ENCODE peak calls at places on chromosome 17, in ten cellular contexts. O is T-helper 9 cell; F is AG09319; B is GM19239; N is activated CD8-positive, alpha-beta T cell treated with anti-CD3 and anti-CD28 coated beads for 36 hours; K is NCI-H1930; Z is CD8-positive, alpha-beta memory T cell; Y is IMR-90; R is activated naive CD4-positive, alpha-beta T cell treated with anti-CD3 and anti-CD28 coated beads for 36 hours; H is stimulated activated CD4-positive, alpha-beta T cell treated with anti-CD3 and anti-CD28 coated beads, Interleukin-1b, Interleukin-23, amount 100 ng/mL, for 1 hour. V is an unnamed sample.
A peak's percentile ranks its signal among the peaks of the same experiment; 100 is the strongest.

GRCh38 chr17:72514888-72515287 is 394.1 kb downstream of the SOX9 start:
- DNase-seq in B (no peak), Z (no peak), R (no peak), N (no peak), K (no peak), H (no peak), F (no peak), Y (peak; percentile 86), O (no peak), V (no peak)

GRCh38 chr17:30414486-30414885 is 35.8 kb downstream of the CPD start:
- DNase-seq in H (no peak), Z (no peak), R (no peak), Y (peak; percentile 19), K (no peak), B (no peak), F (no peak), O (no peak), N (no peak), V (peak; percentile 3)

GRCh38 chr17:68437979-68438877 is 19.1 kb downstream of the WIPI1 start:
- DNase-seq in Y (peak; percentile 47), O (peak; percentile 25), N (peak; percentile 71), K (no peak), H (no peak), F (no peak), B (peak; percentile 47), Z (peak; percentile 47), R (peak; percentile 63), V (no peak)

GRCh38 chr17:52751051-52751450 is 592.5 kb upstream of the CA10 start:
- DNase-seq in B (no peak), K (no peak), F (no peak), Z (no peak), H (no peak), Y (no peak), N (no peak), O (no peak), R (no peak), V (no peak)

GRCh38 chr17:75783803-75784472 is 668 bp upstream of the UNK start:
- DNase-seq in Y (no peak), H (no peak), Z (no peak), O (peak; percentile 14), N (peak; percentile 36), F (no peak), K (peak; percentile 70), B (no peak), R (peak; percentile 43), V (no peak)

GRCh38 chr17:57579245-57579644 is 165.9 kb downstream of the CCDC182 start:
- DNase-seq in B (no peak), F (no peak), R (no peak), O (no peak), Y (no peak), Z (no peak), N (no peak), H (no peak), K (no peak), V (no peak)

GRCh38 chr17:78541488-78542237 is 35.5 kb downstream of the DNAH17 start:
- DNase-seq in Y (no peak), K (no peak), B (no peak), R (peak; percentile 36), F (no peak), Z (no peak), O (no peak), H (no peak), N (peak; percentile 17), V (no peak)

GRCh38 chr17:66142428-66142827 is 49.5 kb downstream of the CEP112 start:
- DNase-seq in N (no peak), Z (no peak), B (no peak), K (no peak), F (no peak), O (no peak), Y (no peak), H (no peak), R (no peak), V (no peak)

GRCh38 chr17:81960130-81960958 is 643 bp downstream of the NOTUM start:
- DNase-seq in O (no peak), Z (no peak), B (no peak), F (no peak), R (no peak), Y (no peak), K (no peak), H (no peak), N (no peak), V (no peak)

GRCh38 chr17:39576187-39576586 is 31.5 kb downstream of the NEUROD2 start:
- DNase-seq in Y (no peak), N (peak; percentile 14), O (no peak), Z (no peak), F (no peak), B (no peak), H (no peak), R (no peak), K (no peak), V (peak; percentile 5)

GRCh38 chr17:56451629-56452028 is 141.9 kb upstream of the NOG start:
- DNase-seq in N (no peak), K (no peak), F (no peak), Y (peak; percentile 25), H (no peak), O (no peak), B (no peak), R (no peak), Z (no peak), V (peak; percentile 7)

GRCh38 chr17:28426081-28426519 is 20.1 kb upstream of the SLC46A1 start:
- DNase-seq in Y (no peak), Z (no peak), F (no peak), B (no peak), K (no peak), H (no peak), R (no peak), O (no peak), N (no peak), V (no peak)

GRCh38 chr17:879546-879945 is 97.4 kb downstream of the MRM3 start:
- DNase-seq in K (no peak), R (peak; percentile 76), Y (peak; percentile 48), F (no peak), Z (peak; percentile 49), N (peak; percentile 79), B (peak; percentile 55), O (peak; percentile 60), H (peak; percentile 37), V (peak; percentile 47)

GRCh38 chr17:62671553-62671952 is 44.1 kb downstream of the MRC2 start:
- DNase-seq in N (no peak), B (no peak), R (no peak), Z (no peak), K (no peak), F (no peak), H (no peak), Y (no peak), O (no peak), V (no peak)

GRCh38 chr17:82077617-82078358 is 12.2 kb upstream of the DUS1L start:
- DNase-seq in Z (no peak), H (no peak), Y (no peak), F (no peak), B (no peak), N (no peak), R (no peak), K (no peak), O (no peak), V (no peak)

GRCh38 chr17:36544049-36544319 is 735 bp upstream of the GGNBP2 start:
- DNase-seq in N (peak; percentile 40), F (no peak), K (peak; percentile 41), B (peak; percentile 16), H (no peak), O (no peak), Y (peak; percentile 55), Z (no peak), R (peak; percentile 47), V (peak; percentile 59)

GRCh38 chr17:77893144-77894044 is 65.1 kb upstream of the TNRC6C start:
- DNase-seq in F (no peak), O (no peak), H (no peak), N (no peak), B (no peak), Z (no peak), K (no peak), R (no peak), Y (no peak), V (no peak)

GRCh38 chr17:50356418-50356817 is 10.5 kb downstream of the XYLT2 start:
- DNase-seq in Y (no peak), O (no peak), N (no peak), R (no peak), H (no peak), F (no peak), B (no peak), Z (no peak), K (no peak), V (no peak)

GRCh38 chr17:83193336-83194188 is 114.2 kb downstream of the METRNL start:
- DNase-seq in K (no peak), R (no peak), H (no peak), Z (no peak), O (no peak), F (no peak), B (no peak), N (peak; percentile 60), Y (no peak), V (no peak)

GRCh38 chr17:50904522-50905459 is 38.6 kb upstream of the TOB1 start:
- DNase-seq in R (no peak), O (no peak), N (no peak), F (no peak), Y (no peak), B (no peak), Z (no peak), H (no peak), K (no peak), V (no peak)

GRCh38 chr17:50459756-50460155 is 8.9 kb downstream of the CHAD start:
- DNase-seq in H (no peak), R (no peak), K (no peak), F (no peak), B (no peak), Z (no peak), N (no peak), O (no peak), Y (no peak), V (no peak)

GRCh38 chr17:18076941-18077340 is 10.8 kb upstream of the DRG2 start:
- DNase-seq in O (no peak), H (no peak), R (no peak), Z (no peak), N (no peak), B (no peak), K (no peak), Y (peak; percentile 19), F (no peak), V (no peak)

GRCh38 chr17:81726004-81726403 is 13.9 kb downstream of the SLC25A10 start:
- DNase-seq in Y (no peak), R (no peak), F (no peak), O (no peak), N (no peak), Z (no peak), H (no peak), K (no peak), B (no peak), V (no peak)

GRCh38 chr17:179721-180379 is 1.6 kb downstream of the DOC2B start:
- DNase-seq in F (no peak), Z (no peak), K (no peak), H (no peak), N (no peak), R (no peak), Y (no peak), B (no peak), O (no peak), V (no peak)

GRCh38 chr17:9199474-9200196 is 178.3 kb downstream of the NTN1 start:
- DNase-seq in N (peak; percentile 3), B (no peak), K (no peak), F (no peak), O (no peak), Z (no peak), R (no peak), H (no peak), Y (no peak), V (no peak)

GRCh38 chr17:32627233-32628008 is 140.6 kb downstream of the CDK5R1 start:
- DNase-seq in H (no peak), R (no peak), Y (no peak), F (no peak), N (no peak), O (no peak), K (peak; percentile 98), Z (no peak), B (no peak), V (peak; percentile 18)

GRCh38 chr17:12510535-12510934 is 155.2 kb upstream of the MYOCD start:
- DNase-seq in O (no peak), H (no peak), B (no peak), Y (peak; percentile 75), N (no peak), R (no peak), K (no peak), F (no peak), Z (no peak), V (peak; percentile 68)

GRCh38 chr17:75755205-75755901 is 9.6 kb downstream of the GALK1 start:
- DNase-seq in Z (no peak), F (no peak), N (no peak), B (no peak), Y (no peak), K (no peak), O (no peak), R (no peak), H (no peak), V (no peak)